ENCODE peak calls at places on chromosome 7, in nine cellular contexts. S, I, T, X, W, D, U, R and Z are unnamed samples.
A peak's percentile ranks its signal among the peaks of the same experiment; 100 is the strongest.

GRCh38 chr7:139618482-139619366 is 95.2 kb downstream of the CLEC2L start:
- DNase-seq in W (peak; percentile 33), R (peak; percentile 45), U (peak; percentile 21), S (peak; percentile 57), T (peak; percentile 72), X (no peak), I (peak; percentile 44), D (peak; percentile 23), Z (peak; percentile 63)

GRCh38 chr7:47819054-47819920 is 129.0 kb downstream of the PKD1L1 start:
- DNase-seq in U (peak; percentile 53), R (peak; percentile 50), D (no peak), T (peak; percentile 83), X (peak; percentile 66), I (peak; percentile 88), S (peak; percentile 72), W (peak; percentile 70), Z (peak; percentile 72)

GRCh38 chr7:30721211-30721610 is 30.7 kb upstream of the INMT start:
- DNase-seq in U (no peak), T (no peak), R (no peak), X (no peak), I (no peak), W (no peak), D (no peak), S (no peak), Z (no peak)

GRCh38 chr7:74449809-74450397 is 3.8 kb upstream of the GTF2IRD1 start:
- DNase-seq in T (peak; percentile 63), W (peak; percentile 56), U (peak; percentile 43), X (peak; percentile 63), S (peak; percentile 68), D (peak; percentile 47), R (peak; percentile 62), I (peak; percentile 64), Z (peak; percentile 70)

GRCh38 chr7:151185762-151186639 is 1.0 kb downstream of the ASB10 start:
- DNase-seq in W (no peak), D (no peak), I (no peak), U (no peak), S (no peak), X (no peak), T (no peak), R (no peak), Z (no peak)

GRCh38 chr7:136640977-136641376 is 227.5 kb upstream of the CHRM2 start:
- DNase-seq in S (no peak), T (no peak), R (no peak), W (no peak), X (no peak), I (no peak), D (no peak), U (no peak), Z (no peak)

GRCh38 chr7:5211730-5212482 is 21.9 kb downstream of the WIPI2 start:
- DNase-seq in X (no peak), T (no peak), U (no peak), I (no peak), R (no peak), W (no peak), D (no peak), S (no peak), Z (no peak)

GRCh38 chr7:106485031-106485551 is 175.9 kb downstream of the CCDC71L start:
- DNase-seq in I (peak; percentile 82), D (no peak), U (peak; percentile 89), W (peak; percentile 55), R (no peak), X (no peak), S (no peak), T (peak; percentile 88), Z (no peak)

GRCh38 chr7:96720843-96721242 is 11.2 kb upstream of the SEM1 start:
- DNase-seq in R (no peak), S (no peak), D (no peak), X (no peak), T (no peak), I (peak; percentile 18), W (no peak), U (peak; percentile 82), Z (peak; percentile 36)

GRCh38 chr7:27546610-27547009 is 116.1 kb downstream of the HIBADH start:
- DNase-seq in W (no peak), R (no peak), I (no peak), S (no peak), X (no peak), D (no peak), T (peak; percentile 2), U (peak; percentile 55), Z (no peak)

GRCh38 chr7:80133361-80134104 is 1.1 kb upstream of the GNAI1 start:
- DNase-seq in D (no peak), R (no peak), W (no peak), I (no peak), X (no peak), T (peak; percentile 43), S (no peak), U (peak; percentile 94), Z (no peak)

GRCh38 chr7:537911-538634 is 18.4 kb upstream of the PDGFA start:
- DNase-seq in R (no peak), W (peak; percentile 93), U (peak; percentile 84), S (peak; percentile 73), X (peak; percentile 49), D (no peak), I (peak; percentile 81), T (peak; percentile 91), Z (peak; percentile 92)